ENCODE peak calls at places on chromosomes 3 and 15, in nine cellular contexts. S is non-pigmented ciliary epithelial cell; Y is stimulated activated CD4-positive, alpha-beta T cell treated with anti-CD3 and anti-CD28 coated beads, Interleukin-2, amount 100 ng/mL, for 48 hours; O is HS-5; A is mucosa of descending colon; X is iPS DF 6.9; H is stomach; K is OCI-LY7; N is NCI-H1105 treated with DMSO at 0.1 percent for 48 hours. V is an unnamed sample.

GRCh38 chr3:183430325-183430957 is 2.0 kb upstream of the MCF2L2 start:
- DNase-seq in O (no peak), A (no peak), X (no peak), S (no peak), Y (no peak), N (peak; percentile 27), K (no peak), H (no peak), V (no peak)

GRCh38 chr3:122387709-122388108 is 3.7 kb downstream of the FAM162A start:
- DNase-seq in N (no peak), X (no peak), Y (no peak), A (no peak), O (no peak), K (no peak), S (no peak), H (no peak), V (no peak)

GRCh38 chr3:155404486-155404885 is 111.0 kb upstream of the STRIT1 start:
- DNase-seq in K (no peak), N (peak; percentile 90), H (no peak), Y (no peak), A (peak; percentile 14), O (no peak), X (no peak), S (no peak), V (no peak)

GRCh38 chr3:147424325-147424910 is 15.3 kb downstream of the ZIC1 start:
- DNase-seq in A (no peak), X (no peak), H (no peak), S (no peak), O (no peak), Y (no peak), K (no peak), N (no peak), V (no peak)

GRCh38 chr15:95536638-95537037 is 793.9 kb upstream of the NR2F2 start:
- DNase-seq in N (no peak), H (no peak), X (no peak), Y (no peak), K (no peak), S (no peak), A (no peak), O (no peak), V (no peak)

GRCh38 chr3:70849911-70850699 is 537.7 kb upstream of the MDFIC2 start:
- DNase-seq in S (peak; percentile 90), O (peak; percentile 93), H (no peak), A (no peak), N (no peak), K (no peak), Y (no peak), X (no peak), V (no peak)

GRCh38 chr15:55403531-55403930 is 4.6 kb downstream of the CCPG1 start:
- DNase-seq in A (no peak), N (no peak), S (no peak), H (no peak), X (no peak), K (peak; percentile 61), O (no peak), Y (no peak), V (no peak)

GRCh38 chr3:177262396-177262795 is 65.1 kb upstream of the TBL1XR1 start:
- DNase-seq in X (no peak), A (no peak), S (no peak), O (peak; percentile 4), K (no peak), H (no peak), Y (no peak), N (no peak), V (no peak)

GRCh38 chr15:80536231-80536630 is 132.0 kb downstream of the ARNT2 start:
- DNase-seq in X (peak; percentile 9), S (no peak), H (no peak), K (no peak), N (peak; percentile 59), O (no peak), A (no peak), Y (no peak), V (no peak)

GRCh38 chr3:42159706-42160472 is 68.7 kb downstream of the TRAK1 start:
- DNase-seq in K (peak; percentile 88), H (peak; percentile 86), S (no peak), Y (no peak), X (peak; percentile 84), A (peak; percentile 90), O (no peak), N (peak; percentile 73), V (peak; percentile 23)

GRCh38 chr3:71652786-71653419 is 69.4 kb upstream of the FOXP1 start:
- DNase-seq in O (peak; percentile 23), A (peak; percentile 46), S (no peak), N (peak; percentile 54), K (peak; percentile 71), X (no peak), Y (no peak), H (peak; percentile 65), V (no peak)

GRCh38 chr15:67884009-67884408 is 44.2 kb upstream of the RNU6-1 start:
- DNase-seq in X (no peak), S (no peak), K (no peak), O (no peak), H (no peak), N (no peak), A (no peak), Y (no peak), V (no peak)

GRCh38 chr3:32239638-32240550 is 1.4 kb downstream of the CMTM8 start:
- DNase-seq in S (no peak), A (peak; percentile 50), O (no peak), X (no peak), Y (peak; percentile 27), N (peak; percentile 17), K (peak; percentile 67), H (peak; percentile 61), V (no peak)

GRCh38 chr15:65184305-65184943 is 718 bp downstream of the CLPX start:
- DNase-seq in H (peak; percentile 58), S (no peak), O (no peak), K (peak; percentile 58), Y (peak; percentile 14), X (no peak), A (peak; percentile 77), N (peak; percentile 52), V (no peak)